ENCODE peak calls at places on chromosomes 11 and 22, in seven cellular contexts. R is heart left ventricle, H is pancreas, N is HFFc6, F is Panc1, B is neural crest cell, P is brain microvascular endothelial cell. K is an unnamed sample.
A peak's percentile ranks its signal among the peaks of the same experiment; 100 is the strongest.

GRCh38 chr11:35134403-35135126 is 4.4 kb upstream of the CD44 start:
- DNase-seq in R (no peak), H (no peak), N (peak; percentile 41), F (no peak), B (no peak), P (no peak), K (no peak)

GRCh38 chr22:49724893-49725489 is 102.7 kb downstream of the BRD1 start:
- DNase-seq in R (peak; percentile 78), H (peak; percentile 31), N (no peak), F (no peak), B (peak; percentile 83), P (peak; percentile 34), K (no peak)

GRCh38 chr22:23685205-23685784 is 5.5 kb upstream of the RGL4 start:
- DNase-seq in R (no peak), H (no peak), N (no peak), F (no peak), B (no peak), P (no peak), K (no peak)

GRCh38 chr22:19431641-19432091 is at the start of gene HIRA:
- DNase-seq in R (peak; percentile 92), H (peak; percentile 71), N (peak; percentile 64), F (no peak), B (peak; percentile 85), P (peak; percentile 67), K (peak; percentile 57)

GRCh38 chr11:102269927-102270326 is 47.4 kb upstream of the BIRC3 start:
- DNase-seq in R (no peak), H (no peak), N (peak; percentile 73), F (no peak), B (no peak), P (peak; percentile 48), K (no peak)

GRCh38 chr11:45158210-45158644 is 11.8 kb downstream of the PRDM11 start:
- DNase-seq in R (peak; percentile 67), H (no peak), N (no peak), F (no peak), B (no peak), P (no peak), K (peak; percentile 83)

GRCh38 chr22:50671641-50672040 is 982 bp upstream of the SHANK3 start:
- DNase-seq in R (no peak), H (no peak), N (no peak), F (no peak), B (no peak), P (peak; percentile 31), K (no peak)

GRCh38 chr22:28424427-28425080 is 255.1 kb downstream of the TTC28 start:
- DNase-seq in R (no peak), H (no peak), N (peak; percentile 4), F (peak; percentile 36), B (no peak), P (no peak), K (no peak)

GRCh38 chr11:95229199-95230053 is 1.6 kb downstream of the SESN3 start:
- DNase-seq in R (no peak), H (peak; percentile 21), N (no peak), F (no peak), B (no peak), P (no peak), K (no peak)

GRCh38 chr11:69013009-69013951 is at the start of gene MRGPRF:
- DNase-seq in R (peak; percentile 93), H (peak; percentile 48), N (peak; percentile 84), F (no peak), B (no peak), P (peak; percentile 20), K (peak; percentile 98)

GRCh38 chr22:20146777-20147176 is 4.1 kb downstream of the CCDC188 start:
- DNase-seq in R (no peak), H (no peak), N (no peak), F (no peak), B (no peak), P (no peak), K (no peak)

GRCh38 chr11:34890812-34891211 is 25.4 kb downstream of the APIP start:
- DNase-seq in R (no peak), H (no peak), N (peak; percentile 21), F (no peak), B (no peak), P (peak; percentile 6), K (no peak)

GRCh38 chr22:22894740-22895731 is 7.4 kb downstream of the IGLL5 start:
- DNase-seq in R (no peak), H (no peak), N (no peak), F (no peak), B (no peak), P (no peak), K (no peak)

GRCh38 chr11:47189100-47189834 is 3.0 kb upstream of the PACSIN3 start:
- DNase-seq in R (no peak), H (no peak), N (peak; percentile 80), F (peak; percentile 39), B (no peak), P (peak; percentile 80), K (no peak)

GRCh38 chr11:116703421-116703820 is 69.4 kb downstream of the BUD13 start:
- DNase-seq in R (no peak), H (no peak), N (no peak), F (no peak), B (peak; percentile 45), P (no peak), K (no peak)

GRCh38 chr11:1843098-1843473 is 4.3 kb downstream of the TNNI2 start:
- DNase-seq in R (peak; percentile 49), H (no peak), N (no peak), F (no peak), B (no peak), P (no peak), K (no peak)

GRCh38 chr11:12540913-12541587 is 133.2 kb upstream of the TEAD1 start:
- DNase-seq in R (no peak), H (no peak), N (peak; percentile 91), F (no peak), B (no peak), P (peak; percentile 77), K (peak; percentile 85)

GRCh38 chr11:35173011-35173511 is 34.1 kb downstream of the CD44 start:
- DNase-seq in R (no peak), H (peak; percentile 66), N (no peak), F (no peak), B (no peak), P (no peak), K (no peak)

GRCh38 chr11:130999992-131000770 is 83.9 kb upstream of the SNX19 start:
- DNase-seq in R (no peak), H (no peak), N (peak; percentile 95), F (peak; percentile 87), B (no peak), P (peak; percentile 97), K (no peak)

DNA sequence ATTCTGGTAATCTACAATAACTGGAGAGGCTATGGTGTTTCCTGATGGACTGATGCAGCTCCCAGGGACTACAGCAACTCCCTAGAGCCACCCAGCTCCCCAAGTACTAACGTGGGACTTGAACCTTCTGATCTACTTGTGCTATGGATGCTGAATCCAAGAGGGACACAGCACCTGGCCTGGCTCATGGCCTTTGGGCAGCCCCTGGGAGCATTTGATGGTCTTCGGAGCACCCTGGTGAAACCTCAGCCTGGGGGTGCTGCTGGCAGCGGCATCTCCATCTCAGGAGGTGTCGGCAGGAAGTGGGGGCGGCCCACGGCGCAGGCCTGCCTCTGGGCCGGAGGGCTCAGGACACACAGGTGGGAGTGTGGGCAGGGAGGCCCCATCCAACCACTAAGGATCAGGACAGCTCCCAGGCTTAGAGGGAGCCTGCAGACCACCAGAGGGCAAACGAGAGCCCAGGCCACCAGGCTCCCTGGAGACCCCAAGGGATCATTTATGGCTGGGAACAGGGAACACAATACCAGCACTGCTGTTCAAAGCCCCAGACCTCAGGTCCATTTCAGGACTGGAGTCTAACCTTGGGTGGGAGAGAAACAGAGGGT is 8.7 kb downstream of the EHD1 start:
- DNase-seq in R (no peak), H (no peak), N (no peak), F (no peak), B (peak; percentile 45), P (no peak), K (no peak)
- TF ChIP-seq CTCF in R (peak; percentile 32), H (no peak), N (peak; percentile 67), F (peak; percentile 87), B (peak; percentile 51), P (peak; percentile 69), K (no peak)

GRCh38 chr11:18523079-18523478 is 3.7 kb downstream of the TSG101 start:
- DNase-seq in R (no peak), H (no peak), N (no peak), F (no peak), B (no peak), P (no peak), K (no peak)
- TF ChIP-seq CTCF in R (no peak), H (no peak), N (no peak), F (no peak), B (no peak), P (no peak), K (no peak)

GRCh38 chr11:55106391-55106790 is 155.6 kb upstream of the TRIM48 start:
- DNase-seq in R (no peak), H (no peak), N (no peak), F (no peak), B (no peak), P (no peak), K (no peak)
- TF ChIP-seq CTCF in R (no peak), H (no peak), N (peak; percentile 25), F (no peak), B (no peak), P (no peak), K (no peak)

GRCh38 chr11:90113541-90113940 is 20.9 kb upstream of the NAALAD2 start:
- DNase-seq in R (no peak), H (no peak), N (no peak), F (no peak), B (no peak), P (no peak), K (no peak)
- TF ChIP-seq CTCF in R (peak; percentile 46), H (peak; percentile 22), N (peak; percentile 78), F (peak; percentile 28), B (peak; percentile 72), P (peak; percentile 19), K (no peak)

K was measured in lower leg skin.